ENCODE peak calls at places on chromosomes 1 and 21, in seven cellular contexts. F, C, Z, O, A, D and J are unnamed samples. For H3K4me1, the result is how much of the 10 kb centered on the place peaks cover.

GRCh38 chr1:17307946-17308345 is at the start of gene PADI4:
- DNase-seq in Z (no peak), O (no peak), D (no peak), F (no peak), C (no peak), A (no peak), J (no peak)

GRCh38 chr1:63827411-63828321 is 53.8 kb downstream of the ROR1 start:
- DNase-seq in A (no peak), D (no peak), F (no peak), O (no peak), Z (no peak), C (peak), J (no peak)

GRCh38 chr21:15005391-15005790 is 59.4 kb downstream of the NRIP1 start:
- DNase-seq in Z (no peak), O (peak), A (peak), D (no peak), C (no peak), F (no peak), J (no peak)

GRCh38 chr21:33828083-33828482 is 87.5 kb downstream of the ATP5PO start:
- DNase-seq in C (no peak), D (no peak), A (no peak), F (no peak), O (no peak), Z (no peak), J (no peak)

GRCh38 chr1:2543543-2544092 is 12.6 kb upstream of the TNFRSF14 start:
- DNase-seq in F (peak), Z (no peak), C (no peak), A (peak), D (peak), O (peak), J (no peak)

GRCh38 chr1:35537788-35538187 is 19.4 kb downstream of the KIAA0319L start:
- DNase-seq in F (no peak), C (no peak), D (no peak), A (no peak), O (no peak), Z (no peak), J (no peak)

GRCh38 chr1:60427701-60428100 is 354.1 kb upstream of the C1orf87 start:
- DNase-seq in F (no peak), D (no peak), A (no peak), O (no peak), C (no peak), Z (no peak), J (no peak)

GRCh38 chr1:101314244-101314643 is 77.4 kb downstream of the S1PR1 start:
- DNase-seq in A (no peak), O (no peak), F (no peak), C (no peak), Z (no peak), D (peak), J (no peak)

GRCh38 chr1:117794073-117794472 is 135.3 kb downstream of the GDAP2 start:
- DNase-seq in A (no peak), C (no peak), Z (no peak), F (no peak), D (no peak), O (no peak), J (no peak)

GRCh38 chr1:59468828-59469428 is 172.0 kb downstream of the FGGY start:
- DNase-seq in Z (no peak), O (no peak), C (no peak), D (no peak), A (no peak), F (no peak), J (no peak)

GRCh38 chr1:205294175-205294913 is 27.2 kb downstream of the NUAK2 start:
- DNase-seq in O (peak), D (peak), F (no peak), A (peak), Z (no peak), C (no peak), J (no peak)

GRCh38 chr1:36751525-36751924 is 268.8 kb upstream of the CSF3R start:
- DNase-seq in D (no peak), A (no peak), Z (no peak), C (no peak), F (no peak), O (no peak), J (no peak)

GRCh38 chr1:230938924-230939368 is 39.7 kb downstream of the TTC13 start:
- DNase-seq in Z (no peak), D (peak), A (no peak), O (no peak), F (no peak), C (no peak), J (no peak)

GRCh38 chr1:151047591-151047924 is at the start of gene C1orf56:
- DNase-seq in F (peak), A (peak), O (peak), C (no peak), Z (no peak), D (peak), J (peak)

GRCh38 chr1:180080439-180080838 is 74.2 kb upstream of the QSOX1 start:
- DNase-seq in A (no peak), D (no peak), C (no peak), F (no peak), O (no peak), Z (peak), J (no peak)

GRCh38 chr1:234398849-234399381 is 25.7 kb downstream of the COA6 start:
- DNase-seq in F (no peak), A (no peak), D (no peak), C (no peak), Z (no peak), O (no peak), J (peak)

GRCh38 chr21:35924714-35925301 is 135.5 kb downstream of the SETD4 start:
- DNase-seq in A (no peak), O (no peak), D (no peak), Z (no peak), F (no peak), C (no peak), J (no peak)

GRCh38 chr1:72109916-72110315 is 172.4 kb downstream of the NEGR1 start:
- DNase-seq in O (no peak), D (no peak), Z (no peak), C (no peak), F (no peak), A (no peak), J (no peak)

GRCh38 chr1:207860531-207860930 is 50.4 kb downstream of the CD34 start:
- DNase-seq in O (no peak), A (no peak), C (no peak), F (no peak), Z (no peak), D (no peak), J (no peak)

GRCh38 chr1:179728266-179728665 is 14.8 kb upstream of the FAM163A start:
- DNase-seq in F (peak), Z (no peak), A (no peak), C (no peak), O (no peak), D (no peak), J (no peak)

GRCh38 chr1:231630558-231631205 is 4.1 kb downstream of the DISC1 start:
- DNase-seq in F (no peak), O (no peak), D (no peak), A (no peak), C (no peak), Z (no peak), J (no peak)

GRCh38 chr1:1299686-1300351 is 7.9 kb downstream of the ACAP3 start:
- DNase-seq in O (peak), D (no peak), A (peak), Z (no peak), C (peak), F (no peak), J (peak)

GRCh38 chr1:170675825-170676224 is 11.9 kb downstream of the PRRX1 start:
- DNase-seq in D (no peak), O (no peak), A (no peak), C (no peak), F (no peak), Z (no peak), J (no peak)

GRCh38 chr1:29820401-29820800 is 584.1 kb downstream of the PTPRU start:
- DNase-seq in Z (no peak), F (no peak), C (no peak), A (no peak), D (no peak), O (no peak), J (no peak)

GRCh38 chr1:27097484-27097917 is 57.4 kb downstream of the SLC9A1 start:
- DNase-seq in O (peak), D (peak), A (peak), C (peak), Z (peak), F (peak), J (peak)

GRCh38 chr1:9809122-9809521 is 14.6 kb downstream of the CLSTN1 start:
- DNase-seq in F (no peak), Z (no peak), A (no peak), O (no peak), C (peak), D (no peak), J (no peak)

GRCh38 chr1:161089251-161089924 is at the start of gene NECTIN4:
- DNase-seq in F (no peak), C (no peak), D (peak), A (peak), Z (no peak), O (no peak), J (no peak)

GRCh38 chr21:36203603-36203889 is 46.9 kb downstream of the DOP1B start:
- DNase-seq in Z (peak), F (peak), A (no peak), O (no peak), C (no peak), D (peak), J (peak)

GRCh38 chr21:14057313-14057712 is 153.4 kb downstream of the LIPI start:
- DNase-seq in O (no peak), D (no peak), A (no peak), F (no peak), C (no peak), Z (no peak), J (no peak)

GRCh38 chr1:43632135-43632670 is 17.7 kb upstream of the KDM4A start:
- DNase-seq in C (no peak), D (no peak), F (no peak), Z (no peak), A (peak), O (peak), J (no peak)

GRCh38 chr1:183806086-183806485 is 1.2 kb downstream of the RGL1 start:
- DNase-seq in F (no peak), D (no peak), C (no peak), O (no peak), Z (no peak), A (no peak), J (peak)

GRCh38 chr1:10074059-10074854 is 41.5 kb downstream of the UBE4B start:
- DNase-seq in O (no peak), Z (no peak), D (peak), F (no peak), A (no peak), C (no peak), J (peak)

GRCh38 chr1:9312183-9312582 is 19.5 kb downstream of the SPSB1 start:
- DNase-seq in A (no peak), O (no peak), F (no peak), Z (no peak), D (no peak), C (no peak), J (no peak)

GRCh38 chr1:230763927-230764591 is 16.9 kb downstream of the CAPN9 start:
- DNase-seq in F (no peak), C (no peak), Z (no peak), D (no peak), A (no peak), O (no peak), J (no peak)

GRCh38 chr1:43653893-43654292 is 3.9 kb downstream of the KDM4A start:
- DNase-seq in F (no peak), O (no peak), C (no peak), D (no peak), A (no peak), Z (no peak), J (no peak)

GRCh38 chr1:116168277-116169032 is 57.3 kb downstream of the MAB21L3 start:
- DNase-seq in F (no peak), C (peak), A (peak), O (peak), D (peak), Z (no peak), J (peak)

GRCh38 chr1:239786464-239786863 is 305.2 kb upstream of the FMN2 start:
- DNase-seq in Z (no peak), C (no peak), O (peak), F (no peak), D (no peak), A (peak), J (no peak)

GRCh38 chr21:45153358-45154318 is 79.3 kb downstream of the ADARB1 start:
- DNase-seq in F (no peak), C (peak), Z (no peak), O (no peak), A (no peak), D (no peak), J (no peak)

GRCh38 chr1:179129702-179130473 is 48.0 kb downstream of the TOR3A start:
- DNase-seq in F (no peak), O (no peak), Z (no peak), A (no peak), C (peak), D (no peak), J (peak)

GRCh38 chr1:11540773-11541160 is 61.8 kb downstream of the DISP3 start:
- DNase-seq in A (no peak), C (no peak), F (no peak), O (no peak), Z (no peak), D (no peak), J (no peak)
- TF ChIP-seq EZH2phosphoT487 in A (no peak), C (no peak), F (no peak), O (no peak), Z (no peak), D (no peak), J (no peak)

GRCh38 chr1:177873238-177873637 is 96.6 kb downstream of the SEC16B start:
- DNase-seq in F (no peak), A (no peak), Z (no peak), D (peak), O (no peak), C (no peak), J (no peak)
- H3K4me2 ChIP-seq in F (no peak), A (no peak), Z (no peak), D (peak), O (no peak), C (no peak), J (no peak)

DNA sequence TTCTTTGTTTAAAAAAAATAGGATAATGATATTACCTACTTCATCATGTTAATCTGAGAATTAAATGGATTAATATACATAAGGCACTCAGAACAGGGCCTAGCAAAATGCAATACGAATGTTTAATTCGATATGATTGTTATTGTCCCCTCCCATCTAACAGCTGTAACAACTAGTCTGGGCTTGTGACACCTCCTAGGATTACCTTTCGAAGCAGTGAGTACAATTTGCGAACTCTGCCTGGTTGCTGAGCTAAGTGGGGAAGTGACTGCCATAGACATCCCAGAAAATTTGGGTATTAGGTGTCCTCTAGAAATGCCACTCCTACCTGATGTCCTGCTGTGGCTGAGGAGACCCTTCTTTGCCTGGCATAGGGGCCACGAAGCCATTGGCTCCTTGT is 3.0 kb downstream of the RASSF5 start:
- DNase-seq in C (no peak), D (no peak), F (no peak), Z (no peak), O (no peak), A (no peak), J (no peak)
- H3K4me1 ChIP-seq in C (under half), D (under half), F (under half), Z (under half), O (under half), A (under half), J (under half)

DNA sequence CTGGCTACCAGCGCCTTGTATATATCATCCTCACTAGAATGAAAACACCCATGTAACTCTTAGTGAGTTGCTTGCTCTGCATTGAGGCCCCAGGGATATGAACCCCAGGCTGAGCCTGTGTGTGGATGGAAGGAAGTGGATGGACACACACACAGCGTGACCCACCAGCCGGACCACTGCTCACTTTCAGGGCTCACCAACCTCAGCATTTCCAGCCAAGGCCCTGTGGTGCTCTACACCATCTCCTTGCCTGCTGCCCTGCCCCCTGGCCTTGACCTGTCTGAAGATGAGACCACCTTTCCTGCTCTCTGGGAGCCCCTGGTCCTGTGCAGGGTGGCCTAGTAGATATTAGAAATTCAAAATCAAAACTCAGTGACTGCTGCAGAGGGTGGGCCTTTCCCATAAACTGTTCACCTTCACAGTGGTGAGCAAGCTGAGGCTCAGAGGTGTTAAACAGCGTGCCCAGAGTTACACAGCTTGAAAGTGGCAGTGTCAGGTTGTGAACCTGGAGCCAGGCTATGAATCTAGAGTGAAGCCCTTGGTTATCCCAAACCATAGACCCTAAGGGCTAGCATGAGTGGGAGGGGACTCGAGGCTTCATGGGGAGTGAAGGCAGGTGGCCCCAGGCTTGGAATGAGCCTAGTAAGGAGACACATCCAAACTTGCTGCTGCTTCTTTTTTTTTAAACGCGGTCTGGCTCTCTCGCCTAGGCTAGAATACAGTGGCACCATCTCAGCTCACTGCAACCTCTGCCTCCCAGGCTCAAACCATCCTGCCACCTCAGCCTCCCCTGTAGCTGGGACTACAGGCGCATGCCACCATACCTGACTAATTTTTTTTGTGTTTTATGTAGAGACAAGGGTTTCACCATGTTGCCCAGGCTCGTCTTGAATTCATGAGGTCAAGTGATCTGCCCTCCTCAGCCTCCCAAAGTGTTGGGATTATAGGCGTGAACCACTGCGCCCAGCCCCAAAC is 41.5 kb downstream of the MAN1C1 start:
- DNase-seq in F (no peak), Z (no peak), C (no peak), A (no peak), D (no peak), O (no peak), J (no peak)
- TF ChIP-seq EZH2phosphoT487 in F (no peak), Z (no peak), C (no peak), A (no peak), D (no peak), O (no peak), J (no peak)

DNA sequence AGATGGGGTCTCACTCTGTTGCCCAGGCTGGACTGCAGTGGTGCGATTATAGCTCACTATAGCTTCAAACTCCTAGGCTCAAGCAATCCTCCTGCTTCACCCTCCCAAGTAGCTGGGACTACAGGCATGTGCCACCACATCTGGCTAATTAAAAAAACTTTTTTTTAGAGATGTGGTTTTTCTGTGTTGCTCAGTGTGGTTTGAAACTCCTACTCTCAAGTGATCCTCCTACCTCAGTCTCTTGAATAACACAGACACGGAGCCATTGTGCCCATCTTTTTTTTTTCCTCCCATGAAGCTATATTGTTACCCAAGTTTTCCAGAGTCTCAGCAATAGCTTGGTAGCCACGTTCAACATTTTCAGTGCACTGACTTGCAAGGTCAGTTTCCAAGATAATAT is 2.7 kb downstream of the GIPC2 start:
- DNase-seq in F (no peak), O (no peak), A (no peak), C (no peak), Z (no peak), D (no peak), J (no peak)
- H3K4me2 ChIP-seq in F (no peak), O (no peak), A (no peak), C (no peak), Z (no peak), D (peak), J (no peak)

DNA sequence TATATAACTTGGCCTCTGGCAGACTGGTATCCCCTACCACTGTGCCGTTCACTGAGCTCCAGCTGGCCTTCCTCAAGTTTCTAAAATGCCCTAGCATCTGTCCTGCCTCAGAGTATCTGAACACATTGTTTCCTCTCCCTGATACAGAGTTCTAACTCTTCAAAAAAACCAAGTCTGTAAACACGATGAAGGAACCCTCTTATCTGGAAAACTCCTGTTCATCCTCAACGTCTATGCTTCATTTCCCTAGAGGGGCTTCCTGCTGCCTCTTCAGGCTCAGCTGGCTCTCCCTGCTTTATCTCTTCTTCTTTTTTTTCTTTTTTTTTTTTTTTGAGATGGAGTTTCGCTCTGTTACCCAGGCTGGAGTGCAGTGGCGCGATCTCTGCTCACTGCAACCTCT is 5.6 kb downstream of the BSDC1 start:
- DNase-seq in C (no peak), D (no peak), O (no peak), Z (no peak), A (no peak), F (no peak), J (no peak)
- H3K4me1 ChIP-seq in C (under half), D (under half), O (under half), Z (under half), A (under half), F (under half), J (under half)